ENCODE peak calls at places on chromosomes 16 and 17, in seven cellular contexts. One of them, this sample, is unnamed.

GRCh38 chr17:43766413-43767052 is 7.9 kb upstream of the SOST start:
- DNase-seq in pancreas: peak; percentile 63
- DNase-seq in mesendoderm: peak; percentile 62
- DNase-seq in DND-41: peak; percentile 40
- DNase-seq in heart right ventricle: peak; percentile 39
- DNase-seq in adipocyte: peak; percentile 70
- DNase-seq in transverse colon: peak; percentile 62
- DNase-seq in this sample: peak; percentile 72

GRCh38 chr17:82914375-82914774 is 74.6 kb upstream of the ZNF750 start:
- DNase-seq in pancreas: no peak
- DNase-seq in mesendoderm: no peak
- DNase-seq in DND-41: no peak
- DNase-seq in heart right ventricle: no peak
- DNase-seq in adipocyte: no peak
- DNase-seq in transverse colon: no peak
- DNase-seq in this sample: no peak

GRCh38 chr17:60573139-60573975 is 26.6 kb upstream of the PPM1D start:
- DNase-seq in pancreas: no peak
- DNase-seq in mesendoderm: peak; percentile 87
- DNase-seq in DND-41: no peak
- DNase-seq in heart right ventricle: no peak
- DNase-seq in adipocyte: peak; percentile 51
- DNase-seq in transverse colon: no peak
- DNase-seq in this sample: peak; percentile 49

GRCh38 chr16:77912617-77913016 is 109.7 kb upstream of the CLEC3A start:
- DNase-seq in pancreas: peak; percentile 36
- DNase-seq in mesendoderm: no peak
- DNase-seq in DND-41: no peak
- DNase-seq in heart right ventricle: no peak
- DNase-seq in adipocyte: no peak
- DNase-seq in transverse colon: no peak
- DNase-seq in this sample: no peak

GRCh38 chr17:10290046-10290445 is 82.8 kb downstream of the MYH13 start:
- DNase-seq in pancreas: no peak
- DNase-seq in mesendoderm: no peak
- DNase-seq in DND-41: no peak
- DNase-seq in heart right ventricle: peak; percentile 37
- DNase-seq in adipocyte: no peak
- DNase-seq in transverse colon: no peak
- DNase-seq in this sample: no peak

GRCh38 chr16:51326131-51326856 is 175.2 kb upstream of the SALL1 start:
- DNase-seq in pancreas: no peak
- DNase-seq in mesendoderm: peak; percentile 60
- DNase-seq in DND-41: no peak
- DNase-seq in heart right ventricle: no peak
- DNase-seq in adipocyte: peak; percentile 69
- DNase-seq in transverse colon: no peak
- DNase-seq in this sample: no peak

GRCh38 chr17:41667280-41668008 is 21.2 kb upstream of the EIF1 start:
- DNase-seq in pancreas: no peak
- DNase-seq in mesendoderm: no peak
- DNase-seq in DND-41: no peak
- DNase-seq in heart right ventricle: no peak
- DNase-seq in adipocyte: no peak
- DNase-seq in transverse colon: no peak
- DNase-seq in this sample: peak; percentile 35

GRCh38 chr17:10117581-10118001 is 80.8 kb downstream of the GAS7 start:
- DNase-seq in pancreas: no peak
- DNase-seq in mesendoderm: peak; percentile 88
- DNase-seq in DND-41: peak; percentile 68
- DNase-seq in heart right ventricle: no peak
- DNase-seq in adipocyte: no peak
- DNase-seq in transverse colon: peak; percentile 18
- DNase-seq in this sample: no peak

GRCh38 chr17:40551091-40551873 is 14.0 kb downstream of the CCR7 start:
- DNase-seq in pancreas: no peak
- DNase-seq in mesendoderm: no peak
- DNase-seq in DND-41: peak; percentile 3
- DNase-seq in heart right ventricle: peak; percentile 62
- DNase-seq in adipocyte: peak; percentile 99
- DNase-seq in transverse colon: peak; percentile 54
- DNase-seq in this sample: peak; percentile 67

GRCh38 chr17:74452841-74453661 is 13.4 kb upstream of the CD300A start:
- DNase-seq in pancreas: peak; percentile 78
- DNase-seq in mesendoderm: no peak
- DNase-seq in DND-41: no peak
- DNase-seq in heart right ventricle: no peak
- DNase-seq in adipocyte: no peak
- DNase-seq in transverse colon: no peak
- DNase-seq in this sample: peak; percentile 24

GRCh38 chr17:74332017-74332650 is 6.1 kb downstream of the KIF19 start:
- DNase-seq in pancreas: no peak
- DNase-seq in mesendoderm: no peak
- DNase-seq in DND-41: no peak
- DNase-seq in heart right ventricle: no peak
- DNase-seq in adipocyte: no peak
- DNase-seq in transverse colon: no peak
- DNase-seq in this sample: no peak

GRCh38 chr16:77873066-77873465 is 84.7 kb downstream of the VAT1L start:
- DNase-seq in pancreas: no peak
- DNase-seq in mesendoderm: no peak
- DNase-seq in DND-41: no peak
- DNase-seq in heart right ventricle: no peak
- DNase-seq in adipocyte: no peak
- DNase-seq in transverse colon: no peak
- DNase-seq in this sample: no peak

GRCh38 chr17:75683467-75684041 is 16.4 kb downstream of the SAP30BP start:
- DNase-seq in pancreas: no peak
- DNase-seq in mesendoderm: no peak
- DNase-seq in DND-41: no peak
- DNase-seq in heart right ventricle: no peak
- DNase-seq in adipocyte: peak; percentile 49
- DNase-seq in transverse colon: no peak
- DNase-seq in this sample: peak; percentile 37

GRCh38 chr17:56594528-56595418 is 1.3 kb downstream of the NOG start:
- DNase-seq in pancreas: peak; percentile 18
- DNase-seq in mesendoderm: peak; percentile 76
- DNase-seq in DND-41: peak; percentile 47
- DNase-seq in heart right ventricle: no peak
- DNase-seq in adipocyte: peak; percentile 54
- DNase-seq in transverse colon: no peak
- DNase-seq in this sample: no peak

GRCh38 chr17:2076461-2076984 is 21.6 kb downstream of the HIC1 start:
- DNase-seq in pancreas: no peak
- DNase-seq in mesendoderm: no peak
- DNase-seq in DND-41: no peak
- DNase-seq in heart right ventricle: no peak
- DNase-seq in adipocyte: peak; percentile 36
- DNase-seq in transverse colon: no peak
- DNase-seq in this sample: no peak

GRCh38 chr16:79283578-79283977 is 317.0 kb downstream of the MAF start:
- DNase-seq in pancreas: no peak
- DNase-seq in mesendoderm: no peak
- DNase-seq in DND-41: peak; percentile 40
- DNase-seq in heart right ventricle: no peak
- DNase-seq in adipocyte: no peak
- DNase-seq in transverse colon: peak; percentile 10
- DNase-seq in this sample: no peak
- H3K4me1 ChIP-seq in pancreas: no peaks in the 10 kb centered on the region
- H3K4me1 ChIP-seq in mesendoderm: no peaks in the 10 kb centered on the region
- H3K4me1 ChIP-seq in DND-41: peaks cover 76% of the 10 kb centered on the region
- H3K4me1 ChIP-seq in heart right ventricle: peaks cover 30% of the 10 kb centered on the region
- H3K4me1 ChIP-seq in adipocyte: no peaks in the 10 kb centered on the region
- H3K4me1 ChIP-seq in transverse colon: no peaks in the 10 kb centered on the region
- H3K4me1 ChIP-seq in this sample: no peaks in the 10 kb centered on the region

GRCh38 chr17:81054881-81055370 is 20.0 kb downstream of the BAIAP2 start:
- DNase-seq in pancreas: no peak
- DNase-seq in mesendoderm: no peak
- DNase-seq in DND-41: no peak
- DNase-seq in heart right ventricle: no peak
- DNase-seq in adipocyte: no peak
- DNase-seq in transverse colon: no peak
- DNase-seq in this sample: no peak
- H3K4me1 ChIP-seq in pancreas: no peaks in the 10 kb centered on the region
- H3K4me1 ChIP-seq in mesendoderm: peaks cover 7% of the 10 kb centered on the region
- H3K4me1 ChIP-seq in DND-41: no peaks in the 10 kb centered on the region
- H3K4me1 ChIP-seq in heart right ventricle: peaks cover 59% of the 10 kb centered on the region
- H3K4me1 ChIP-seq in adipocyte: peaks cover 18% of the 10 kb centered on the region
- H3K4me1 ChIP-seq in transverse colon: peaks cover 5% of the 10 kb centered on the region
- H3K4me1 ChIP-seq in this sample: no peaks in the 10 kb centered on the region

DNA sequence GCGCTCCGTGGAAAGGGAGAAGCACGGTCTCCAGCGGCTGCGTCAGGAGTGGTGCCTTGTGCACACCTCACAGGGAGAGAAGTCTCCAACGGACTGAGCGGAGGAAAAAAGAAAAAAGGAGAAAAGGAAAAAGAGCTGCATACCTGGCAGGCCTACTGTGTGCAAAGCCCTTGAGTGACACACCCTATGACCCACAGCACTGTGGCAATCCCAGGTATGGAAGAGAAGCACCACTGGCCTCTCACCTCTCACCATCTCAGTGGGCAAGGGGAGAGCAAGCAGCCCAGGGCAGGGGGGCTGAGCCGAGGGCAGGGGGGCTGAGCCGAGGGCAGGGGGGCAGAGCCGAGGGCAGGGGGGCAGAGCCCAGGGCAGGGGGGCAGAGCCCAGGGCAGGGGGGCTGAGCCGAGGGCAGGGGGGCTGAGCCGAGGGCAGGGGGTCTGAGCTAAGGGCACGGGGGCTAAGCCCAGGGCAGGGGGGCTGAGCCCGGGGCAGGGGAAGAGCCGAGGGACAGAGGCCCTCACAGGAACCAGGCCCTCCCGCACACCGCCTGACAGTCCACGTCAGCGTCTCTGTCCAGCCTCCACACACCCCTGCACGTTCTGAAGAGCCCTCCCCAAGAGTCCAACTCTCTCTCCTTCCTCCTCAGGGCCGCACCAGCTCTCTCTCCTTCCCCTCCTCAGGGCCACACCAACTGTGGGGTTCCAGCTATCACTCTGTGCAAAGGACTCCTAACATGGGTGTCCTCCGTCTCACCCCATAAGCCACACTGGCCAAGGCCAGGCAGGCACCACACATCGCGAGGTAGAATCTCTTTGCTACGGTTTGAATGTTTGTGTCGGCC is 105.8 kb downstream of the ZNF778 start:
- DNase-seq in pancreas: peak; percentile 18
- DNase-seq in mesendoderm: no peak
- DNase-seq in DND-41: no peak
- DNase-seq in heart right ventricle: no peak
- DNase-seq in adipocyte: no peak
- DNase-seq in transverse colon: no peak
- DNase-seq in this sample: no peak
- H3K4me1 ChIP-seq in pancreas: peaks cover 17% of the 10 kb centered on the region
- H3K4me1 ChIP-seq in mesendoderm: peaks cover 28% of the 10 kb centered on the region
- H3K4me1 ChIP-seq in DND-41: peaks cover 50% of the 10 kb centered on the region
- H3K4me1 ChIP-seq in heart right ventricle: peaks cover 96% of the 10 kb centered on the region
- H3K4me1 ChIP-seq in adipocyte: peaks cover 77% of the 10 kb centered on the region
- H3K4me1 ChIP-seq in transverse colon: peaks cover 40% of the 10 kb centered on the region
- H3K4me1 ChIP-seq in this sample: peaks cover 68% of the 10 kb centered on the region

DNA sequence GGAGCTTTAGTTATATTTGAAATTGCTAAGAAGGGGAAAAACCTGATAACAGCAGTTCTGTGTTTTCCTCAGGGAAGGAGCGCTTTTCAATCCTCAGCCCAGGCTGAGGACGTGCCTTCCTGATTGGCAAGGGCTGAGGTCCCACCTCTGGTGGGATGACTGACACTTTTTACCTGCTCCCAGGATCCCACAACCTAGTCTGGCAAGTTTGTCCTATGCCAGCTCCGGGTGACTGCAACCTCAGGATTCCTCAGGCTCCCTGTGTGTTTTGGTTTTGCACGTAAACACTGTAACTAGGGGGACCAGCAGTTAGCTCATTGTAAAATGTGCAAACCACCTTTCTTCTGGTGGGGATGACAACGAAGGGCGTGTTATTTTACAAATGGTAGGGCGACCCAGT is 7.5 kb downstream of the MARCHF10 start:
- DNase-seq in pancreas: peak; percentile 31
- DNase-seq in mesendoderm: peak; percentile 90
- DNase-seq in DND-41: no peak
- DNase-seq in heart right ventricle: no peak
- DNase-seq in adipocyte: no peak
- DNase-seq in transverse colon: no peak
- DNase-seq in this sample: peak; percentile 34
- H3K4me1 ChIP-seq in pancreas: no peaks in the 10 kb centered on the region
- H3K4me1 ChIP-seq in mesendoderm: peaks cover 3% of the 10 kb centered on the region
- H3K4me1 ChIP-seq in DND-41: no peaks in the 10 kb centered on the region
- H3K4me1 ChIP-seq in heart right ventricle: no peaks in the 10 kb centered on the region
- H3K4me1 ChIP-seq in adipocyte: peaks cover 11% of the 10 kb centered on the region
- H3K4me1 ChIP-seq in transverse colon: no peaks in the 10 kb centered on the region
- H3K4me1 ChIP-seq in this sample: no peaks in the 10 kb centered on the region

GRCh38 chr16:73011926-73012325 is 36.0 kb downstream of the ZFHX3 start:
- DNase-seq in pancreas: no peak
- DNase-seq in mesendoderm: peak; percentile 35
- DNase-seq in DND-41: no peak
- DNase-seq in heart right ventricle: no peak
- DNase-seq in adipocyte: no peak
- DNase-seq in transverse colon: no peak
- DNase-seq in this sample: no peak

GRCh38 chr16:73015612-73016487 is 32.1 kb downstream of the ZFHX3 start:
- DNase-seq in pancreas: peak; percentile 82
- DNase-seq in mesendoderm: no peak
- DNase-seq in DND-41: no peak
- DNase-seq in heart right ventricle: no peak
- DNase-seq in adipocyte: no peak
- DNase-seq in transverse colon: peak; percentile 14
- DNase-seq in this sample: no peak

GRCh38 chr16:73014768-73015167 is 33.2 kb downstream of the ZFHX3 start:
- DNase-seq in pancreas: no peak
- DNase-seq in mesendoderm: no peak
- DNase-seq in DND-41: no peak
- DNase-seq in heart right ventricle: no peak
- DNase-seq in adipocyte: no peak
- DNase-seq in transverse colon: no peak
- DNase-seq in this sample: no peak

GRCh38 chr16:73012341-73012740 is 35.6 kb downstream of the ZFHX3 start:
- DNase-seq in pancreas: no peak
- DNase-seq in mesendoderm: no peak
- DNase-seq in DND-41: no peak
- DNase-seq in heart right ventricle: no peak
- DNase-seq in adipocyte: no peak
- DNase-seq in transverse colon: no peak
- DNase-seq in this sample: no peak

GRCh38 chr16:73013974-73014373 is 34.0 kb downstream of the ZFHX3 start:
- DNase-seq in pancreas: no peak
- DNase-seq in mesendoderm: no peak
- DNase-seq in DND-41: no peak
- DNase-seq in heart right ventricle: no peak
- DNase-seq in adipocyte: no peak
- DNase-seq in transverse colon: no peak
- DNase-seq in this sample: no peak
- H3K4me1 ChIP-seq in pancreas: peaks cover 27% of the 10 kb centered on the region
- H3K4me1 ChIP-seq in mesendoderm: no peaks in the 10 kb centered on the region
- H3K4me1 ChIP-seq in DND-41: no peaks in the 10 kb centered on the region
- H3K4me1 ChIP-seq in heart right ventricle: peaks cover 52% of the 10 kb centered on the region
- H3K4me1 ChIP-seq in adipocyte: peaks cover 14% of the 10 kb centered on the region
- H3K4me1 ChIP-seq in transverse colon: peaks cover 21% of the 10 kb centered on the region
- H3K4me1 ChIP-seq in this sample: peaks cover 33% of the 10 kb centered on the region